ENCODE peak calls at places on chromosomes 3 and 15, in four cellular contexts. One of them, this sample, is unnamed.

GRCh38 chr3:106251160-106251892 is 382.5 kb upstream of the CBLB start:
- DNase-seq in endothelial cell of umbilical vein: no peak
- DNase-seq in psoas muscle: no peak
- DNase-seq in heart left ventricle: no peak
- DNase-seq in this sample: no peak

GRCh38 chr3:194296448-194296831 is 54.7 kb downstream of the CPN2 start:
- DNase-seq in heart left ventricle: no peak
- DNase-seq in endothelial cell of umbilical vein: peak; percentile 82
- DNase-seq in psoas muscle: peak; percentile 54
- DNase-seq in this sample: no peak

GRCh38 chr3:123949606-123950005 is 11.4 kb downstream of the CCDC14 start:
- DNase-seq in heart left ventricle: no peak
- DNase-seq in endothelial cell of umbilical vein: no peak
- DNase-seq in psoas muscle: no peak
- DNase-seq in this sample: no peak

GRCh38 chr15:81215531-81215930 is 18.9 kb downstream of the IL16 start:
- DNase-seq in heart left ventricle: no peak
- DNase-seq in endothelial cell of umbilical vein: no peak
- DNase-seq in psoas muscle: no peak
- DNase-seq in this sample: no peak

GRCh38 chr15:84685304-84685703 is 27.3 kb upstream of the NMB start:
- DNase-seq in heart left ventricle: peak; percentile 10
- DNase-seq in psoas muscle: peak; percentile 70
- DNase-seq in endothelial cell of umbilical vein: no peak
- DNase-seq in this sample: no peak

GRCh38 chr3:157427906-157428305 is 8.7 kb upstream of the PTX3 start:
- DNase-seq in endothelial cell of umbilical vein: no peak
- DNase-seq in heart left ventricle: no peak
- DNase-seq in psoas muscle: no peak
- DNase-seq in this sample: no peak

GRCh38 chr15:27483124-27483523 is 512.1 kb downstream of the GABRG3 start:
- DNase-seq in psoas muscle: no peak
- DNase-seq in heart left ventricle: no peak
- DNase-seq in endothelial cell of umbilical vein: no peak
- DNase-seq in this sample: no peak

GRCh38 chr3:183825380-183826161 is at the start of gene MAP6D1:
- DNase-seq in heart left ventricle: peak; percentile 30
- DNase-seq in psoas muscle: peak; percentile 37
- DNase-seq in endothelial cell of umbilical vein: peak; percentile 42
- DNase-seq in this sample: peak; percentile 37

GRCh38 chr3:197801801-197802504 is 10.9 kb downstream of the LRCH3 start:
- DNase-seq in endothelial cell of umbilical vein: peak; percentile 37
- DNase-seq in heart left ventricle: no peak
- DNase-seq in psoas muscle: no peak
- DNase-seq in this sample: no peak

GRCh38 chr3:122880624-122881023 is 85.8 kb downstream of the SLC49A4 start:
- DNase-seq in endothelial cell of umbilical vein: no peak
- DNase-seq in psoas muscle: no peak
- DNase-seq in heart left ventricle: no peak
- DNase-seq in this sample: peak; percentile 39

GRCh38 chr15:36769110-36769509 is 189.7 kb downstream of the CDIN1 start:
- DNase-seq in endothelial cell of umbilical vein: peak; percentile 34
- DNase-seq in heart left ventricle: no peak
- DNase-seq in psoas muscle: no peak
- DNase-seq in this sample: no peak

GRCh38 chr3:102450976-102451375 is 16.2 kb downstream of the ZPLD1 start:
- DNase-seq in heart left ventricle: no peak
- DNase-seq in endothelial cell of umbilical vein: no peak
- DNase-seq in psoas muscle: no peak
- DNase-seq in this sample: no peak

GRCh38 chr3:56835626-56836025 is 33.9 kb upstream of the ARHGEF3 start:
- DNase-seq in heart left ventricle: no peak
- DNase-seq in endothelial cell of umbilical vein: peak; percentile 79
- DNase-seq in psoas muscle: no peak
- DNase-seq in this sample: no peak

GRCh38 chr3:9826815-9827574 is 16.8 kb downstream of the RPUSD3 start:
- DNase-seq in heart left ventricle: no peak
- DNase-seq in psoas muscle: no peak
- DNase-seq in endothelial cell of umbilical vein: no peak
- DNase-seq in this sample: peak; percentile 29

GRCh38 chr3:8485141-8485840 is 16.3 kb upstream of the LMCD1 start:
- DNase-seq in heart left ventricle: no peak
- DNase-seq in endothelial cell of umbilical vein: no peak
- DNase-seq in psoas muscle: no peak
- DNase-seq in this sample: no peak

GRCh38 chr3:61358364-61358763 is 107.1 kb upstream of the FHIT start:
- DNase-seq in heart left ventricle: peak; percentile 83
- DNase-seq in endothelial cell of umbilical vein: no peak
- DNase-seq in psoas muscle: peak; percentile 47
- DNase-seq in this sample: peak; percentile 74

GRCh38 chr3:105368575-105369500 is 2.1 kb downstream of the ALCAM start:
- DNase-seq in heart left ventricle: peak; percentile 11
- DNase-seq in psoas muscle: peak; percentile 21
- DNase-seq in endothelial cell of umbilical vein: peak; percentile 64
- DNase-seq in this sample: peak; percentile 78

GRCh38 chr15:29099131-29099880 is 170.3 kb downstream of the NSMCE3 start:
- DNase-seq in endothelial cell of umbilical vein: no peak
- DNase-seq in psoas muscle: no peak
- DNase-seq in heart left ventricle: no peak
- DNase-seq in this sample: no peak

GRCh38 chr15:88638626-88639372 is at the start of gene ISG20:
- DNase-seq in endothelial cell of umbilical vein: peak; percentile 99
- DNase-seq in heart left ventricle: peak; percentile 87
- DNase-seq in psoas muscle: peak; percentile 88
- DNase-seq in this sample: peak; percentile 99

GRCh38 chr15:43775411-43775965 is 1.3 kb downstream of the ELL3 start:
- DNase-seq in endothelial cell of umbilical vein: peak; percentile 45
- DNase-seq in heart left ventricle: no peak
- DNase-seq in psoas muscle: peak; percentile 33
- DNase-seq in this sample: peak; percentile 88

GRCh38 chr3:179969525-179969924 is 67.2 kb downstream of the PEX5L start:
- DNase-seq in psoas muscle: no peak
- DNase-seq in endothelial cell of umbilical vein: no peak
- DNase-seq in heart left ventricle: no peak
- DNase-seq in this sample: no peak

GRCh38 chr3:57184516-57184915 is 15.3 kb downstream of the HESX1 start:
- DNase-seq in psoas muscle: no peak
- DNase-seq in endothelial cell of umbilical vein: no peak
- DNase-seq in heart left ventricle: no peak
- DNase-seq in this sample: no peak

GRCh38 chr3:20041197-20041780 is 1.0 kb downstream of the KAT2B start:
- DNase-seq in endothelial cell of umbilical vein: peak; percentile 70
- DNase-seq in psoas muscle: peak; percentile 90
- DNase-seq in heart left ventricle: peak; percentile 92
- DNase-seq in this sample: peak; percentile 94

GRCh38 chr3:112133606-112134334 is 722 bp upstream of the GCSAM start:
- DNase-seq in endothelial cell of umbilical vein: no peak
- DNase-seq in heart left ventricle: no peak
- DNase-seq in psoas muscle: no peak
- DNase-seq in this sample: no peak

GRCh38 chr3:171953300-171954022 is 85.9 kb upstream of the FNDC3B start:
- DNase-seq in psoas muscle: no peak
- DNase-seq in heart left ventricle: no peak
- DNase-seq in endothelial cell of umbilical vein: no peak
- DNase-seq in this sample: no peak

GRCh38 chr15:100335335-100335999 is 6.3 kb downstream of the ADAMTS17 start:
- DNase-seq in heart left ventricle: no peak
- DNase-seq in psoas muscle: no peak
- DNase-seq in endothelial cell of umbilical vein: no peak
- DNase-seq in this sample: no peak

GRCh38 chr15:99167640-99168039 is 62.8 kb downstream of the SYNM start:
- DNase-seq in psoas muscle: no peak
- DNase-seq in endothelial cell of umbilical vein: no peak
- DNase-seq in heart left ventricle: no peak
- DNase-seq in this sample: no peak

GRCh38 chr3:182879031-182879611 is 85.8 kb downstream of the ATP11B start:
- DNase-seq in endothelial cell of umbilical vein: no peak
- DNase-seq in heart left ventricle: no peak
- DNase-seq in psoas muscle: no peak
- DNase-seq in this sample: no peak

GRCh38 chr3:112681822-112682325 is 40.9 kb upstream of the CCDC80 start:
- DNase-seq in psoas muscle: no peak
- DNase-seq in heart left ventricle: no peak
- DNase-seq in endothelial cell of umbilical vein: peak; percentile 64
- DNase-seq in this sample: no peak

GRCh38 chr3:59498995-59499394 is 449.2 kb upstream of the CFAP20DC start:
- DNase-seq in psoas muscle: no peak
- DNase-seq in heart left ventricle: no peak
- DNase-seq in endothelial cell of umbilical vein: no peak
- DNase-seq in this sample: no peak

GRCh38 chr15:78175333-78175732 is 26.2 kb downstream of the IDH3A start:
- DNase-seq in psoas muscle: no peak
- DNase-seq in heart left ventricle: no peak
- DNase-seq in endothelial cell of umbilical vein: no peak
- DNase-seq in this sample: no peak

GRCh38 chr3:60703956-60704736 is 547.1 kb downstream of the FHIT start:
- DNase-seq in endothelial cell of umbilical vein: no peak
- DNase-seq in psoas muscle: no peak
- DNase-seq in heart left ventricle: no peak
- DNase-seq in this sample: no peak

GRCh38 chr15:40763801-40764765 is at the start of gene GCHFR:
- DNase-seq in psoas muscle: peak; percentile 81
- DNase-seq in endothelial cell of umbilical vein: peak; percentile 73
- DNase-seq in heart left ventricle: peak; percentile 73
- DNase-seq in this sample: peak; percentile 85

GRCh38 chr3:157981819-157982218 is 124.4 kb downstream of the SHOX2 start:
- DNase-seq in heart left ventricle: no peak
- DNase-seq in endothelial cell of umbilical vein: no peak
- DNase-seq in psoas muscle: no peak
- DNase-seq in this sample: no peak

GRCh38 chr3:49238274-49239127 is 38.5 kb downstream of the C3orf62 start:
- DNase-seq in psoas muscle: no peak
- DNase-seq in endothelial cell of umbilical vein: peak; percentile 99
- DNase-seq in heart left ventricle: peak; percentile 29
- DNase-seq in this sample: peak; percentile 42

GRCh38 chr15:69081310-69082004 is 67.0 kb downstream of the NOX5 start:
- DNase-seq in endothelial cell of umbilical vein: peak; percentile 80
- DNase-seq in psoas muscle: peak; percentile 74
- DNase-seq in heart left ventricle: peak; percentile 80
- DNase-seq in this sample: no peak

DNA sequence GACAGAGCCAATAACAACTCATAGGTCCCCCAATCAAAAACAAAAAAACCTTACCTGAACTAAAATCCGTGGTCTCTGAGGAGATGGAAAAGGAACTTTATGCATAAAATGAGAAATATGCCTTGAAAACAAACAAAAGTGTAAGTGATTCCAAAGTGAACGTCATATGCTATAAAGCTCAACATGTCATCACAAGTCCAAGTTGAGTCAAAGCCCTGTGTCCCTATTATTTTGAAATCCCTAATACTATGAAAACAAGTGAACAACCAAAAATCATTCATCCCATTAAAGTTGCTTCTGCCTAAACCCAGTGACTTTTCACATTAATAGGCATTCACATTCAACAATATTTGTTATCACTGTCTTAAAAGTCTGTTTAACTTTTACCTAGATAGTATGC is 59.4 kb downstream of the DENND4A start:
- DNase-seq in heart left ventricle: no peak
- DNase-seq in psoas muscle: no peak
- DNase-seq in endothelial cell of umbilical vein: no peak
- DNase-seq in this sample: no peak
- TF ChIP-seq CTCF in heart left ventricle: no peak
- TF ChIP-seq CTCF in psoas muscle: no peak
- TF ChIP-seq CTCF in endothelial cell of umbilical vein: no peak
- TF ChIP-seq CTCF in this sample: no peak

GRCh38 chr3:111071257-111072015 is at the start of gene NECTIN3:
- DNase-seq in endothelial cell of umbilical vein: peak; percentile 98
- DNase-seq in heart left ventricle: peak; percentile 94
- DNase-seq in psoas muscle: peak; percentile 94
- DNase-seq in this sample: peak; percentile 97

GRCh38 chr3:111072016-111072891 is 638 bp downstream of the NECTIN3 start:
- DNase-seq in heart left ventricle: peak; percentile 24
- DNase-seq in psoas muscle: peak; percentile 45
- DNase-seq in endothelial cell of umbilical vein: peak; percentile 37
- DNase-seq in this sample: peak; percentile 62

GRCh38 chr3:111070772-111071256 is 802 bp upstream of the NECTIN3 start:
- DNase-seq in endothelial cell of umbilical vein: no peak
- DNase-seq in psoas muscle: no peak
- DNase-seq in heart left ventricle: no peak
- DNase-seq in this sample: no peak

GRCh38 chr3:111069974-111070751 is 1.5 kb upstream of the NECTIN3 start:
- DNase-seq in heart left ventricle: peak; percentile 29
- DNase-seq in psoas muscle: peak; percentile 35
- DNase-seq in endothelial cell of umbilical vein: no peak
- DNase-seq in this sample: peak; percentile 60

GRCh38 chr3:111073186-111073585 is 1.6 kb downstream of the NECTIN3 start:
- DNase-seq in endothelial cell of umbilical vein: peak; percentile 32
- DNase-seq in heart left ventricle: no peak
- DNase-seq in psoas muscle: no peak
- DNase-seq in this sample: no peak
- H3K4me3 ChIP-seq in endothelial cell of umbilical vein: peak overlapping the region; percentile 66
- H3K4me3 ChIP-seq in heart left ventricle: peak overlapping the region; percentile 85
- H3K4me3 ChIP-seq in psoas muscle: peak overlapping the region; percentile 91
- H3K4me3 ChIP-seq in this sample: no peak overlapping the region

DNA sequence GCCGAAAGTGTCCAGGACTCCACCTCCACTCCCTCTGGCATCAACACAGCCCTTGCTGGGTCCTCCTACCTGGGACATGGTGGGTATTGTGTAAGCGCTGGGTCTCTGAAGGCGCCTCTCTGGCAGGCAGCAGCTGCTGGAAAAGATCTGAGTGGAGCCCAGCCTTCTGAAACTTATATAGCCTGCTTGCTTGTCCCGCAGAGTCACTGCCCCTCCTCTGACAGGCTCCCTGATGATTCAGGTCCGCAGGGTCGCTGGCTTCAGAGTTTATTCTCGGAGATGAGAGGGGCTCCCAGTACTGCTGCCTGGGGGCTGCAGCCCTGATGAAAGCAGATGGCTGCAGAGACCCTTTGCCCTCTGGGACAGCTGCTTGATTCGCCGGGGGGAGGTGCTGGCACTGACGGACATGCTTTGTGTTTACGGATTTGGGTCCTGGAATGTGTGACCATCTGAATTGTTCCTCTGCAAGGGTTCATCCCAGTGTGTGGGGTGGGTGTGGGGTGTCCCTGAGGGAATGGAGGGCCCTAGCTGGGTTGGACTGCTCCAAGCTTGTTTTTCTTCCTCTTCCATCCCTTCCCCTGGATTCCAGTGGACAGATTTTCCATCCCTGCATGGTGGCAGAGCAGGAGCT is at the start of gene MUSTN1:
- DNase-seq in endothelial cell of umbilical vein: no peak
- DNase-seq in heart left ventricle: peak; percentile 36
- DNase-seq in psoas muscle: peak; percentile 78
- DNase-seq in this sample: no peak
- H3K4me1 ChIP-seq in endothelial cell of umbilical vein: peaks cover 6% of the 10 kb centered on the region
- H3K4me1 ChIP-seq in heart left ventricle: peaks cover 38% of the 10 kb centered on the region
- H3K4me1 ChIP-seq in psoas muscle: peaks cover 83% of the 10 kb centered on the region
- H3K4me1 ChIP-seq in this sample: peaks cover 4% of the 10 kb centered on the region

DNA sequence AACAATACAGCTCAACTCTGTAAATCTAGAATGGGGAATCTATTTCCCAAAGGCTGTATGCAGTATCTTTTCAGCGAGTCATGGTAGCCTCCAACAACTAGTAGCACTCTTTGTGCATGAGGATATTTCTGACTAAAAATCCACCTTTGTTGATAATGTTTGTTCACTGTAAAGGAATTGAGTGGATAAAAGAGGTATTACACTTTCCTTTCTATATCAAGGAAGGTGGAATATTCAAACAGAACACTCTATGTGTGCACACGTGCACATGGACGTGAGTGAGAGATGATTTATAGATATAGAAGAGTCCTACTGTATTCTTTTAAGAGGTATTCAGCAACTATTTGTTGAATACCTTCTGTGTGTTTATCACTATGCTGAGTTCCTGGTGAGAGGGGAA is 68.2 kb downstream of the CMSS1 start:
- DNase-seq in heart left ventricle: no peak
- DNase-seq in psoas muscle: no peak
- DNase-seq in endothelial cell of umbilical vein: no peak
- DNase-seq in this sample: no peak
- TF ChIP-seq CTCF in heart left ventricle: no peak
- TF ChIP-seq CTCF in psoas muscle: no peak
- TF ChIP-seq CTCF in endothelial cell of umbilical vein: no peak
- TF ChIP-seq CTCF in this sample: no peak